ENCODE peak calls at places on chromosomes 16 and 17, in four cellular contexts. R, S, T and M are unnamed samples.

GRCh38 chr16:64830653-64831052 is 291.2 kb downstream of the CDH11 start:
- DNase-seq in S (peak; percentile 40), R (no peak), T (no peak), M (no peak)

GRCh38 chr17:73439597-73439996 is 127.8 kb upstream of the CDC42EP4 start:
- DNase-seq in R (no peak), T (no peak), S (no peak), M (no peak)

GRCh38 chr16:82639666-82640336 is 13.0 kb downstream of the CDH13 start:
- DNase-seq in R (peak; percentile 72), S (peak; percentile 60), T (no peak), M (peak; percentile 75)

GRCh38 chr17:36901506-36901905 is 35.8 kb upstream of the LHX1 start:
- DNase-seq in S (peak; percentile 96), T (no peak), R (no peak), M (no peak)

GRCh38 chr17:39676198-39676819 is 8.1 kb downstream of the PNMT start:
- DNase-seq in S (no peak), T (no peak), R (no peak), M (no peak)

GRCh38 chr16:58421029-58421428 is 28.8 kb downstream of the GINS3 start:
- DNase-seq in S (no peak), R (no peak), T (no peak), M (no peak)

GRCh38 chr16:85935957-85936760 is 37.2 kb downstream of the IRF8 start:
- DNase-seq in R (no peak), S (peak; percentile 35), T (no peak), M (no peak)

GRCh38 chr16:22425847-22426246 is 51.4 kb upstream of the CDR2 start:
- DNase-seq in T (no peak), R (no peak), S (no peak), M (no peak)

GRCh38 chr17:29347831-29348281 is 42.3 kb upstream of the TAOK1 start:
- DNase-seq in R (no peak), T (no peak), S (peak; percentile 13), M (no peak)

GRCh38 chr16:83808573-83809014 is 816 bp downstream of the HSBP1 start:
- DNase-seq in S (no peak), R (no peak), T (no peak), M (no peak)

GRCh38 chr17:76271669-76272540 is 6.8 kb downstream of the UBALD2 start:
- DNase-seq in T (no peak), R (no peak), S (no peak), M (no peak)

GRCh38 chr17:50425682-50426471 is at the start of gene ACSF2:
- DNase-seq in S (peak; percentile 49), T (no peak), R (peak; percentile 45), M (peak; percentile 79)

GRCh38 chr17:59800530-59800942 is 92.2 kb downstream of the TUBD1 start:
- DNase-seq in S (peak; percentile 40), T (no peak), R (no peak), M (no peak)

GRCh38 chr16:19486744-19487325 is 35.1 kb downstream of the GDE1 start:
- DNase-seq in S (no peak), T (no peak), R (no peak), M (no peak)

GRCh38 chr16:85607331-85607765 is 5.8 kb upstream of the GSE1 start:
- DNase-seq in S (no peak), T (no peak), R (peak; percentile 60), M (peak; percentile 47)

GRCh38 chr16:61261315-61261714 is 774.9 kb downstream of the CDH8 start:
- DNase-seq in R (no peak), T (no peak), S (no peak), M (no peak)

GRCh38 chr16:12257926-12258561 is 281.5 kb downstream of the SNX29 start:
- DNase-seq in S (no peak), R (no peak), T (no peak), M (no peak)

GRCh38 chr17:75271233-75271954 is 363 bp upstream of the MIF4GD start:
- DNase-seq in S (no peak), T (no peak), R (peak; percentile 79), M (peak; percentile 87)

GRCh38 chr16:81005644-81006471 is 827 bp downstream of the CMC2 start:
- DNase-seq in T (no peak), R (no peak), S (no peak), M (peak; percentile 6)

GRCh38 chr17:67247416-67247900 is 2.5 kb upstream of the HELZ start:
- DNase-seq in R (no peak), T (no peak), S (no peak), M (no peak)

GRCh38 chr17:65568918-65569317 is 7.5 kb upstream of the AXIN2 start:
- DNase-seq in S (no peak), T (no peak), R (no peak), M (no peak)

GRCh38 chr16:2584742-2585650 is 47.2 kb downstream of the PDPK1 start:
- DNase-seq in S (no peak), R (no peak), T (no peak), M (no peak)

GRCh38 chr16:67865318-67865717 is 7.5 kb upstream of the EDC4 start:
- DNase-seq in S (no peak), T (no peak), R (no peak), M (no peak)

GRCh38 chr16:66427451-66427860 is 361 bp downstream of the BEAN1 start:
- DNase-seq in R (peak; percentile 14), T (no peak), S (no peak), M (no peak)

GRCh38 chr16:66430214-66430613 is 3.1 kb downstream of the BEAN1 start:
- DNase-seq in T (no peak), S (no peak), R (no peak), M (no peak)

GRCh38 chr16:66428682-66429251 is 1.7 kb downstream of the BEAN1 start:
- DNase-seq in R (no peak), T (no peak), S (no peak), M (no peak)

GRCh38 chr16:66427871-66428681 is 981 bp downstream of the BEAN1 start:
- DNase-seq in S (peak; percentile 21), R (peak; percentile 20), T (no peak), M (peak; percentile 51)

DNA sequence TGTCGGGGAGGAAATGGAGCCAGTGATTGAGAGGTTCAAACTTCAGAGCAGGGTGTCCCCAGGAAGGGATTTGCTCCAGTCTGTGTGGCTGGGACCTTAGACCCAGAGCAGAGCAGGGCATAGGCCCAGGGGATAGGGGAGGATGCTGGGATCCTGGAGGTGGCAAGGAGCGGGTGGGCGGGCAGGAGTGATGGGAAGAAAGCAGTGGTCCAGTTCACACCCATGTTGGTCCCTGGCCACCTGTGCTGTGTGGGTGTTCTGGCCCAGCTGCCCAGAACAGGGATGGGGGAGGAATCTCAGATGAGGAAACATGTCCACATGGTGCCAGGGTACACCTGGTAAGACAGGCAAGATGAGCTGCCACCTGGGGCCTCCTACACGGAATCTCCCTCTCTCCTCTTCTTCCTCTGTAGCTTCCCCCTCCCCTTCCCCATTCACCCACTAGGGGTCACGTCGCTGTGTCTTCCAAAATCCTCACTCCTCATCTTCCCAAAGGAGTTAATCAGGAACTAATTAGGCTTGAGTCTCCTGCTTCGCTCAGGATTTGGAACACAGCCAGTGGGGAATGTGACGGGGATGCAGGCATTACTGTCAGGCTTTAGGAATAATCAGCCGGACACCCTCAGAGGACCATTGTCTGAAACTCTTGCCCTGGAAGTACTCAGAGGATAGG is 2.3 kb downstream of the BEAN1 start:
- DNase-seq in S (no peak), R (no peak), T (no peak), M (peak; percentile 12)
- TF ChIP-seq CTCF in S (no peak), R (no peak), T (peak; percentile 8), M (peak; percentile 20)

GRCh38 chr17:46193246-46193625 is at the start of gene KANSL1:
- DNase-seq in S (peak; percentile 90), R (peak; percentile 80), T (peak; percentile 26), M (peak; percentile 89)

GRCh38 chr17:46195217-46195855 is 2.1 kb upstream of the KANSL1 start:
- DNase-seq in S (no peak), R (no peak), T (no peak), M (no peak)

GRCh38 chr17:46193626-46194392 is 580 bp upstream of the KANSL1 start:
- DNase-seq in T (peak; percentile 60), R (peak; percentile 88), S (peak; percentile 96), M (peak; percentile 91)

GRCh38 chr17:46195939-46196338 is 2.7 kb upstream of the KANSL1 start:
- DNase-seq in S (no peak), T (no peak), R (no peak), M (no peak)

GRCh38 chr17:46194393-46195216 is 1.4 kb upstream of the KANSL1 start:
- DNase-seq in R (no peak), T (peak; percentile 38), S (peak; percentile 44), M (peak; percentile 22)
- TF ChIP-seq CTCF in R (peak; percentile 72), T (peak; percentile 61), S (peak; percentile 80), M (peak; percentile 67)

DNA sequence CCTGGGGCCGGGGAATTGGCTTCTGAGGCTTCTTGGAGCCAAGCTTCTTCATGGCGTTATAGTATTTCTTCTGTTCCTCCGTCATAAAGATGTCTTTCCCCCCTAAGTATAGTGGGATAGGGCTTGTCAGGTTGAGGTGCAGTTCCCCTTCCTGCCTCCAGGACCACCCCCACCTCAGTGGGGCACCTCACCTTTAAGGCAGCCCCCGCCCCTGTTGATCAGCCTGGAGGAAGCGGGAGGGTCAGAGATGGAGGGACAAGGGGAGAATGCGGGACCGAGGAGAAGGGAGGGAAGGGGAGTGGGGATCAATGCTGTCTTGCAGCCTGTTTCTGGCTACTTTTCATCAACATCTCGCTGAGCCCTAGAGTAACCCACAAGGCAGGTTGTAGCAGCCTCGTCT is 11.6 kb upstream of the CD79B start:
- DNase-seq in T (no peak), R (no peak), S (no peak), M (no peak)
- TF ChIP-seq CTCF in T (no peak), R (no peak), S (peak; percentile 13), M (no peak)

GRCh38 chr16:50562657-50563056 is 14.5 kb downstream of the NKD1 start:
- DNase-seq in T (no peak), R (no peak), S (no peak), M (no peak)
- TF ChIP-seq CTCF in T (no peak), R (no peak), S (no peak), M (no peak)